ENCODE peak calls at places on chromosome 9, in five cellular contexts. L is astrocyte, Q is A549, E is epithelial cell of esophagus, N is GM13976. W is an unnamed sample.

GRCh38 chr9:135916998-135917397 is 9.7 kb upstream of the CAMSAP1 start:
- DNase-seq in L (no peak), E (no peak), N (no peak), Q (no peak), W (no peak)

GRCh38 chr9:123550012-123550411 is 194.0 kb downstream of the CRB2 start:
- DNase-seq in E (no peak), Q (no peak), L (peak), N (no peak), W (no peak)

GRCh38 chr9:126844085-126844484 is 16.4 kb upstream of the ZBTB34 start:
- DNase-seq in Q (no peak), L (peak), E (peak), N (no peak), W (no peak)

GRCh38 chr9:133238272-133238850 is 29.3 kb upstream of the OBP2B start:
- DNase-seq in N (peak), E (no peak), Q (peak), L (no peak), W (peak)

GRCh38 chr9:128908372-128908771 is 12.4 kb upstream of the PHYHD1 start:
- DNase-seq in E (no peak), N (no peak), L (no peak), Q (no peak), W (no peak)

GRCh38 chr9:112059980-112060348 is 115.1 kb downstream of the SUSD1 start:
- DNase-seq in L (no peak), E (no peak), N (no peak), Q (no peak), W (no peak)

GRCh38 chr9:131240047-131240921 is 36.0 kb downstream of the FAM78A start:
- DNase-seq in L (no peak), N (no peak), Q (no peak), E (no peak), W (no peak)

GRCh38 chr9:5799314-5799713 is 33.6 kb downstream of the ERMP1 start:
- DNase-seq in E (peak), N (peak), L (peak), Q (peak), W (no peak)

GRCh38 chr9:447230-448025 is 232.8 kb downstream of the DOCK8 start:
- DNase-seq in E (peak), Q (peak), L (peak), N (peak), W (no peak)

GRCh38 chr9:137694962-137695875 is 76.4 kb downstream of the EHMT1 start:
- DNase-seq in N (peak), Q (peak), L (no peak), E (no peak), W (no peak)

GRCh38 chr9:107615325-107615724 is 125.8 kb upstream of the KLF4 start:
- DNase-seq in L (no peak), Q (no peak), E (peak), N (no peak), W (no peak)

GRCh38 chr9:137267933-137268355 is 9.6 kb upstream of the TOR4A start:
- DNase-seq in L (no peak), Q (no peak), N (no peak), E (no peak), W (no peak)

GRCh38 chr9:4062966-4063365 is 236.9 kb downstream of the GLIS3 start:
- DNase-seq in N (no peak), Q (no peak), E (peak), L (no peak), W (no peak)

GRCh38 chr9:69376651-69377050 is 51.6 kb downstream of the ENTREP1 start:
- DNase-seq in E (peak), N (no peak), Q (peak), L (peak), W (no peak)

GRCh38 chr9:102587231-102587630 is 407.9 kb upstream of the CYLC2 start:
- DNase-seq in N (no peak), E (no peak), L (no peak), Q (no peak), W (no peak)

GRCh38 chr9:71353723-71354122 is 232.3 kb upstream of the TRPM3 start:
- DNase-seq in E (no peak), Q (no peak), L (peak), N (no peak), W (no peak)

GRCh38 chr9:11038366-11038765 is 425.6 kb upstream of the PTPRD start:
- DNase-seq in L (no peak), N (no peak), Q (no peak), E (no peak), W (no peak)
- TF ChIP-seq CTCF in L (no peak), N (no peak), Q (no peak), E (no peak), W (no peak)

GRCh38 chr9:121720992-121721350 is 69.5 kb downstream of the DAB2IP start:
- DNase-seq in L (no peak), E (peak), N (no peak), Q (no peak), W (no peak)

GRCh38 chr9:121718501-121718900 is 67.1 kb downstream of the DAB2IP start:
- DNase-seq in E (peak), Q (no peak), N (no peak), L (no peak), W (no peak)

GRCh38 chr9:121717141-121717749 is 65.8 kb downstream of the DAB2IP start:
- DNase-seq in Q (no peak), E (peak), N (no peak), L (no peak), W (no peak)

GRCh38 chr9:121720311-121720991 is 69.0 kb downstream of the DAB2IP start:
- DNase-seq in N (no peak), L (no peak), E (peak), Q (no peak), W (no peak)

GRCh38 chr9:121718063-121718462 is 66.6 kb downstream of the DAB2IP start:
- DNase-seq in E (peak), L (peak), N (no peak), Q (no peak), W (no peak)
- TF ChIP-seq CTCF in E (no peak), L (no peak), N (no peak), Q (no peak), W (no peak)

GRCh38 chr9:22307013-22307711 is 139.5 kb upstream of the DMRTA1 start:
- DNase-seq in L (peak), E (peak), Q (peak), N (no peak), W (no peak)
- TF ChIP-seq CTCF in L (peak), E (peak), Q (peak), N (no peak), W (peak)

DNA sequence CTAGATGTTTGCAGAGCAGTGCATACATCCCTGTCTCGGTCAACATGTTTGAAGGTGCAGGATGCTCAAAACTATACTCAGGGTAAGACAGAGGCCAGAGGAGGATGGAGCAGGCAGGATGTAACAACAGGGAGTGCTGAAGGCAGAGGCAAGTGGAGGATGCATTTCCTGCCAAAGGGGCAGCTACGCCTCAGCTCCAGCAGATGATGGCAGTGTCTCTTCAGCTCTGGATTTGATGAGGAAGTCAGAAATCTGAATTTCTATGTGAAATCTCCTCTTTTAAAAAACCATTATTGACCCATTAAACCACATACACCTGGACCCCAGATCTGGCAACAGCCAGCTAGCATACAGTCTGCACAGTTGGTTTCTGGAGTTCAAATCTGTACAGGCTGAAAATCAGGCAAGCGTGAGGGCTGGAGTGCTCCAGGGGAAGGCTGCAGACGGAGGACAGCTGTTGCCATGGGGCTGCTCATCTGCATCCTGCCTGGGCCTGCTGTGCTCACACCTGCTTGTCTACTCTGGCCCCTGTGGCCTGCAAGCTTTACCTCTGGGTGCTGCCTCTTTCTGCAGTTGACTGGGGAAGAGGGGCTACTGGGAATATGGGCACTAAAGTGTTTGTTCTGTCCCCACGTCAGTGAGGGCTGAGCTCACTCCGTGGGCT is 152.9 kb upstream of the SLC28A3 start:
- DNase-seq in Q (no peak), E (no peak), N (no peak), L (no peak), W (no peak)
- TF ChIP-seq CTCF in Q (no peak), E (peak), N (no peak), L (no peak), W (no peak)

W was measured in type B pancreatic cell.